ENCODE peak calls at places on chromosomes 7 and 10, in nine cellular contexts. N is iris pigment epithelial cell; V is LoVo; U is activated naive CD4-positive, alpha-beta T cell treated with anti-CD3 and anti-CD28 coated beads, Interleukin-2, amount 10 ng/mL, durations not matched to agents 7 days and 5 days; I is mesendoderm; B is EL; F is HAP-1; J is vagina; S is stimulated activated CD4-positive, alpha-beta T cell treated with anti-CD3 and anti-CD28 coated beads, TNF-alpha, amount 100 ng/mL, for 4 hours. K is an unnamed sample.

GRCh38 chr7:38675500-38676106 is 44.4 kb upstream of the AMPH start:
- DNase-seq in V (no peak), S (no peak), N (no peak), F (no peak), B (no peak), U (no peak), I (peak; percentile 45), J (no peak), K (peak; percentile 93)

GRCh38 chr7:91342402-91342801 is 78.2 kb downstream of the FZD1 start:
- DNase-seq in F (no peak), B (no peak), V (no peak), I (no peak), S (no peak), J (no peak), U (no peak), N (no peak), K (no peak)

GRCh38 chr10:70381491-70382421 is 669 bp downstream of the LRRC20 start:
- DNase-seq in S (peak; percentile 21), B (peak; percentile 52), J (no peak), V (peak; percentile 31), F (peak; percentile 29), U (peak; percentile 67), I (peak; percentile 46), N (no peak), K (peak; percentile 90)

GRCh38 chr10:50991496-50992355 is 82.6 kb upstream of the PRKG1 start:
- DNase-seq in I (peak; percentile 44), U (no peak), V (peak; percentile 14), F (no peak), J (no peak), N (peak; percentile 24), S (no peak), B (no peak), K (no peak)

GRCh38 chr10:86355571-86356038 is 11.0 kb downstream of the GRID1 start:
- DNase-seq in S (no peak), B (no peak), U (no peak), V (no peak), N (no peak), J (no peak), I (no peak), F (no peak), K (peak; percentile 19)

GRCh38 chr10:70809726-70810125 is 6.0 kb upstream of the SGPL1 start:
- DNase-seq in B (peak; percentile 21), I (peak; percentile 94), J (no peak), N (no peak), V (no peak), F (no peak), U (no peak), S (no peak), K (no peak)

GRCh38 chr10:103706760-103707159 is 148.6 kb downstream of the SH3PXD2A start:
- DNase-seq in F (no peak), J (no peak), V (no peak), B (no peak), S (no peak), N (no peak), U (no peak), I (no peak), K (no peak)

GRCh38 chr10:114544045-114544659 is 113.9 kb downstream of the ABLIM1 start:
- DNase-seq in I (no peak), J (no peak), S (no peak), U (peak; percentile 91), V (no peak), B (no peak), N (no peak), F (no peak), K (no peak)

GRCh38 chr7:95772771-95773581 is 622 bp downstream of the DYNC1I1 start:
- DNase-seq in N (peak; percentile 53), J (no peak), V (no peak), U (no peak), S (no peak), F (no peak), I (peak; percentile 61), B (peak; percentile 2), K (peak; percentile 83)

GRCh38 chr10:61140765-61141392 is 196.9 kb upstream of the RHOBTB1 start:
- DNase-seq in J (no peak), N (peak; percentile 64), S (no peak), V (peak; percentile 64), F (peak; percentile 63), U (no peak), B (peak; percentile 65), I (peak; percentile 41), K (peak; percentile 67)

GRCh38 chr10:78361031-78361430 is 327.4 kb downstream of the RPS24 start:
- DNase-seq in S (no peak), F (no peak), B (no peak), N (no peak), I (no peak), U (no peak), J (no peak), V (no peak), K (no peak)

GRCh38 chr10:132645630-132646442 is 108.2 kb downstream of the INPP5A start:
- DNase-seq in U (no peak), J (no peak), S (no peak), N (no peak), F (no peak), I (no peak), B (no peak), V (no peak), K (no peak)

GRCh38 chr7:48090095-48090805 is 1.2 kb downstream of the UPP1 start:
- DNase-seq in I (peak; percentile 48), S (no peak), N (peak; percentile 61), V (no peak), F (no peak), B (no peak), U (no peak), J (no peak), K (no peak)

GRCh38 chr7:34069676-34070075 is 164.3 kb downstream of the BMPER start:
- DNase-seq in J (no peak), U (no peak), V (peak; percentile 25), I (peak; percentile 8), N (peak; percentile 85), S (no peak), B (peak; percentile 39), F (no peak), K (no peak)

GRCh38 chr7:144513332-144513731 is 109.8 kb upstream of the NOBOX start:
- DNase-seq in J (no peak), U (no peak), S (no peak), F (peak; percentile 72), I (peak; percentile 41), N (peak; percentile 5), V (no peak), B (no peak), K (peak; percentile 86)

GRCh38 chr7:73701357-73701995 is 18.0 kb downstream of the STX1A start:
- DNase-seq in I (peak; percentile 95), N (peak; percentile 52), V (peak; percentile 37), J (no peak), U (peak; percentile 56), S (no peak), F (peak; percentile 39), B (peak; percentile 33), K (peak; percentile 84)

GRCh38 chr7:12158334-12159060 is 52.6 kb upstream of the TMEM106B start:
- DNase-seq in V (no peak), I (no peak), S (no peak), N (peak; percentile 88), U (no peak), J (no peak), F (no peak), B (peak; percentile 11), K (no peak)

GRCh38 chr10:52755297-52756062 is 17.1 kb downstream of the MBL2 start:
- DNase-seq in J (no peak), I (no peak), S (no peak), B (peak; percentile 14), N (peak; percentile 76), U (no peak), F (no peak), V (no peak), K (no peak)

GRCh38 chr10:113978802-113979201 is 64.9 kb upstream of the ADRB1 start:
- DNase-seq in U (no peak), N (no peak), F (no peak), V (no peak), S (no peak), I (no peak), J (no peak), B (no peak), K (no peak)

GRCh38 chr7:39531818-39532217 is 34.4 kb upstream of the YAE1 start:
- DNase-seq in S (no peak), N (no peak), F (no peak), B (no peak), U (no peak), I (no peak), V (no peak), J (no peak), K (no peak)